ENCODE peak calls at places on chromosomes 7 and 10, in nine cellular contexts. C, Z, H, R, K, S, I, X and V are unnamed samples.

GRCh38 chr10:61197022-61197421 is 253.0 kb upstream of the RHOBTB1 start:
- DNase-seq in R (no peak), I (no peak), Z (no peak), K (no peak), H (no peak), X (no peak), C (no peak), S (no peak), V (no peak)

GRCh38 chr7:129370812-129371211 is 63.4 kb upstream of the STRIP2 start:
- DNase-seq in S (no peak), H (no peak), K (no peak), R (peak), Z (no peak), I (no peak), X (no peak), C (no peak), V (no peak)

GRCh38 chr10:3757638-3758490 is 27.1 kb downstream of the KLF6 start:
- DNase-seq in I (no peak), H (no peak), S (no peak), X (no peak), K (no peak), Z (no peak), C (no peak), R (no peak), V (no peak)

GRCh38 chr7:7931626-7932025 is 37.0 kb upstream of the GLCCI1 start:
- DNase-seq in R (no peak), K (no peak), I (no peak), H (no peak), Z (no peak), X (no peak), C (no peak), S (no peak), V (no peak)

GRCh38 chr7:70872188-70872587 is 259.8 kb upstream of the GALNT17 start:
- DNase-seq in C (no peak), R (no peak), I (no peak), K (no peak), Z (no peak), S (no peak), X (no peak), H (no peak), V (no peak)

GRCh38 chr10:111137012-111137411 is 60.2 kb downstream of the ADRA2A start:
- DNase-seq in S (no peak), K (no peak), R (no peak), I (no peak), C (no peak), X (peak), Z (no peak), H (no peak), V (no peak)

GRCh38 chr10:82089327-82089726 is 214.3 kb downstream of the NRG3 start:
- DNase-seq in H (no peak), R (no peak), X (no peak), I (no peak), K (no peak), C (no peak), Z (no peak), S (no peak), V (no peak)

GRCh38 chr7:159121068-159121467 is 23.6 kb downstream of the VIPR2 start:
- DNase-seq in R (no peak), Z (no peak), C (no peak), H (no peak), I (peak), X (no peak), K (no peak), S (no peak), V (no peak)

GRCh38 chr7:84950836-84951235 is 236.0 kb downstream of the SEMA3D start:
- DNase-seq in Z (no peak), I (no peak), S (no peak), H (no peak), C (no peak), R (peak), K (no peak), X (no peak), V (no peak)

GRCh38 chr10:5679606-5680005 is 5.0 kb upstream of the TASOR2 start:
- DNase-seq in C (no peak), Z (no peak), I (no peak), R (no peak), S (no peak), K (no peak), X (no peak), H (no peak), V (no peak)

GRCh38 chr7:39526676-39527075 is 39.5 kb upstream of the YAE1 start:
- DNase-seq in I (no peak), S (no peak), K (no peak), Z (no peak), C (no peak), R (no peak), H (no peak), X (no peak), V (no peak)

GRCh38 chr10:91389636-91390512 is 20.3 kb upstream of the HECTD2 start:
- DNase-seq in K (peak), R (peak), I (no peak), C (no peak), H (no peak), Z (peak), X (peak), S (no peak), V (no peak)

GRCh38 chr7:132779164-132779563 is 202.9 kb upstream of the PLXNA4 start:
- DNase-seq in H (no peak), R (no peak), S (no peak), Z (no peak), K (no peak), I (no peak), X (no peak), C (no peak), V (no peak)

GRCh38 chr10:100670828-100671479 is 74.4 kb upstream of the PAX2 start:
- DNase-seq in Z (peak), I (no peak), K (peak), R (peak), X (no peak), C (peak), S (peak), H (peak), V (no peak)

GRCh38 chr7:1298051-1298937 is 65.6 kb downstream of the UNCX start:
- DNase-seq in H (no peak), I (no peak), R (no peak), S (no peak), K (no peak), X (no peak), C (no peak), Z (no peak), V (no peak)

GRCh38 chr7:12771378-12771877 is 84.0 kb downstream of the ARL4A start:
- DNase-seq in R (no peak), H (peak), C (no peak), Z (peak), S (peak), X (peak), K (no peak), I (peak), V (no peak)

GRCh38 chr7:25947669-25948516 is 204.1 kb upstream of the NFE2L3 start:
- DNase-seq in Z (no peak), H (peak), C (no peak), S (no peak), X (no peak), R (no peak), I (no peak), K (no peak), V (no peak)
- TF ChIP-seq POLR2A in Z (no peak), H (peak), C (no peak), S (no peak), X (no peak), R (no peak), I (no peak), K (no peak), V (no peak)

DNA sequence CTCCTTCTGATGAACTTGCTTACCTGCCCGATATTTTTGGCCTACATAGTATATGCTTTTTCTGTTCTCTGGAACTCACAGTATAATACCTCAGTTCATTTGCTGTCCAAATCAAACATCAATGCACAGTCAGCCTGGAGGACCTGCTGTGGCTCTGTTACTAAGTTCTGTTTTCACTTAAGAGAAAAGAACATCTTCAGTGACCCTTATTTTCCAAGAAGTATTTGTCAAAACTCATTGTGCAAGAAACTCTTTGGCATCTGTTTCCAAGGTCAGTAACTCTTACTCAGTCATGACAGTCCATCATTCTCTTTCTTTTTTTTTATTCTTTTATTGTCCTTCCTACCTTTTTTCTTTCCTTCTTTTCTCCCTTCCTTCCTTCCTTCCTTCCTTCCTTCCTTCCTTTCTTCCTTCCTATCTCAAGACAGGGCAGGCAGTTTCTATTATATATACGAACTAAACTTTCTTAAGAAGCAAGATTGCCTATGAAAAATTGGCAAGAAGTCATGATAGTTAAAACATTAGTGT is 37.8 kb upstream of the SEM1 start:
- DNase-seq in S (no peak), I (no peak), X (no peak), Z (no peak), C (no peak), K (no peak), H (no peak), R (no peak), V (no peak)
- TF ChIP-seq POLR2A in S (no peak), I (no peak), X (no peak), Z (no peak), C (no peak), K (no peak), H (no peak), R (no peak), V (no peak)

GRCh38 chr7:116630357-116630756 is 41.6 kb upstream of the MET start:
- DNase-seq in X (no peak), Z (no peak), S (no peak), I (no peak), R (no peak), K (no peak), H (no peak), C (no peak), V (no peak)

GRCh38 chr7:116626886-116627285 is 45.1 kb upstream of the MET start:
- DNase-seq in C (no peak), X (no peak), R (no peak), Z (no peak), K (no peak), H (no peak), I (no peak), S (no peak), V (no peak)

GRCh38 chr7:116631676-116632075 is 40.3 kb upstream of the MET start:
- DNase-seq in S (no peak), K (no peak), R (no peak), I (no peak), X (no peak), Z (no peak), C (no peak), H (no peak), V (no peak)

GRCh38 chr7:116630932-116631449 is 41.0 kb upstream of the MET start:
- DNase-seq in S (peak), R (peak), X (no peak), K (peak), I (no peak), C (peak), Z (peak), H (peak), V (peak)

GRCh38 chr7:116628971-116629586 is 42.9 kb upstream of the MET start:
- DNase-seq in K (no peak), I (no peak), S (peak), H (peak), Z (no peak), C (peak), X (peak), R (no peak), V (no peak)
- TF ChIP-seq POLR2A in K (no peak), I (no peak), S (peak), H (peak), Z (no peak), C (no peak), X (no peak), R (no peak), V (no peak)

DNA sequence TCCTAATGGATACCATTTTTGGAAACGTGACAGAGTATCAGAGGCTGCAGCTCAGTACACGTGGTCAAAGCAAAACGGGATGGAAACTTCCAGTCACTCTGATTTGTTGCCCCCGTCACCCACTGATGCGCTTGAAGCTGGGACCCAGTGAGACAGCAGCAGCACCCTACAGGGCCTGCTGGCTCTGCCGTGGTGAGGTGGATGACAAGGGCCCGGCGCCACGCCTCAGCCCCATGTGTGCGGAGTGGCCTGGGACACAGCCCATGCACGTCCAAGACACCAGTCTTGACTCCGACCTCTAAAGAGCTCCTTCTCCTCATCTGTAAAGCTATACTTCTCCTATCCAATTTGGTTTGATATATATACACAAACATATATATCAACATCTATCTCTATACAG is 39.0 kb downstream of the CLEC2L start:
- DNase-seq in I (no peak), S (no peak), R (no peak), C (no peak), Z (no peak), H (no peak), X (no peak), K (no peak), V (no peak)
- TF ChIP-seq POLR2A in I (no peak), S (no peak), R (no peak), C (no peak), Z (no peak), H (no peak), X (no peak), K (peak), V (no peak)

GRCh38 chr10:24407928-24408327 is 199.0 kb downstream of the KIAA1217 start:
- DNase-seq in S (no peak), Z (no peak), I (no peak), R (no peak), C (no peak), K (no peak), X (no peak), H (no peak), V (no peak)

GRCh38 chr10:24408365-24408764 is 199.4 kb downstream of the KIAA1217 start:
- DNase-seq in C (no peak), S (no peak), R (no peak), I (no peak), Z (no peak), K (no peak), H (no peak), X (peak), V (no peak)

DNA sequence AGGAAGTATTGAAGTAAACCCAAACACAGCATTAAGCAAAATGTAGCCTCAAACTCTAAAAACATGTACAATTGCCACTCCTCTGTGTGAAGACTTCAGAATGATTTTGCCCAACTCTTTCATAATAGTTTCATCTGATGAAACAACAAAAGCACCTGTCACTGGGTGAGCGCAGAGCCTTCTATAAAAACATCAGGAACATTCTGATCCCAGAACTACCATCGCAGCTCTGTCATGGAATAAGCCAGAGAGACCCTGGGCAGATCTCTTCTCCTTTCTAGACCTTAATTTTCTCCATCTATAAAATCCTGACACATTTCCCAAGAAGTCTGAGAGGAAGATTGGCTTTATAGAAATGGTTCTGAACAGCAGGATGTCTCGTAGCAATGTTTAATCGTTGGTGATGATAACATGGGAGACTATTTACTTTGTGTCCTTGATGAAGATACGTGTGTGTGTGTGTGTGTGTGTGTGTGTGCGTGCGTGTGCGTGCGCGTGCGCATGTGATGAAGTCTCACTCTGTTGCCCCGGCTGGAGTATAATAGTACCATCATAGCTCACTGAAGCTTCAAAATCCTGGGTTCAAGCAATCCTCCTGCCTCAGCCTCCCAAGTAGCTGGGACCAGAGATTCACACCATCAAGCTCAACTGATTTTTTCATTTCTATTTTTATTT is 198.0 kb downstream of the KIAA1217 start:
- DNase-seq in K (no peak), R (no peak), H (no peak), C (no peak), S (no peak), X (no peak), Z (no peak), I (no peak), V (no peak)
- TF ChIP-seq POLR2A in K (no peak), R (no peak), H (no peak), C (no peak), S (no peak), X (no peak), Z (no peak), I (no peak), V (no peak)

DNA sequence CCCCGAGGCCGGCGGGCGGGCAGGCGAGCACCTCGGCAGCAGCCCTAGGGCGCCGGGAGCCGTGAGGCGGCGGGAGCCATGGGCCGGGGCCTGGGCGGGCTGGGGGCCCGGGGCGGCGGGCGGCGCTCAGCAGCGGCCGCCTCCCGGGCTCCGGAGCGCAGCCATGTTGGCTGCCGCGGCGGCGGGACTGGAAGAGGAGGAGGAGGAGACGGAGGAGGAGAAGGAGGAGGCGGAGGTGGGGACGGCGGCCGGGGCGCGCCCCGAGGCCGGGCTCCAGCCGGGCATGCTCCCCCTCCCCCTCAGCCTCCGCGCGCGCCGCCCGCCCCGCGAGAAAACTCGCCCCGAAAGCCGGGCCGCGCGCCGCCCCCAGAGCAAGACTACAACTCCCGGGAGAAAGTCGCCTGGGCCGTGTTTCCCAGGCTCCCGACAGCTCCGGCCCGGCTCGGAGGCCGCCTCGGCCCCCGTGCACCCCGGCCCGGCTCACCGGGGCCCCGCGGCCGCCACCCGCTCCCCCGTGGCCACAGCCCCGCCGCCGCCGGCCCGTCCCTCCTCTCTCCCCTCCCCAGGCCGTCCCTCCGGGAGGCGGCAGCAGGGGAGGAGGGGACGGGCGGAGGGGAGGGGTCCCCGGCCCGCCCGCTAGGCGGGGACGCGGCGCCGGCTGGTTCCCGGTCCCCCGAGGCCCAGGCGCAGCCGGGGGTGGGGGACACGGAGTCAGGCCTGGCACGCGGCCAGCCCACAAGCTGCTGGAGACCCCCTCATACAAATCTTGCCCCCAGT is at the start of gene DLG5:
- DNase-seq in I (peak), H (peak), C (peak), S (peak), R (peak), X (peak), K (no peak), Z (peak), V (peak)
- TF ChIP-seq POLR2A in I (peak), H (peak), C (no peak), S (no peak), R (peak), X (peak), K (peak), Z (peak), V (no peak)